ENCODE peak calls at places on chromosomes 6 and 20, in seven cellular contexts. One of them, this sample, is unnamed. For H3K9me3, the result is how much of the 10 kb centered on the place peaks cover.

GRCh38 chr6:14458669-14459266 is 341.2 kb downstream of the CD83 start:
- DNase-seq in breast epithelium: no peak
- DNase-seq in fibroblast of lung: peak
- DNase-seq in CD8-positive, alpha-beta memory T cell: no peak
- DNase-seq in heart right ventricle: no peak
- DNase-seq in CD4-positive, alpha-beta T cell: no peak
- DNase-seq in kidney: no peak
- DNase-seq in this sample: no peak

GRCh38 chr6:36839819-36840379 is 655 bp upstream of the CPNE5 start:
- DNase-seq in breast epithelium: no peak
- DNase-seq in fibroblast of lung: peak
- DNase-seq in CD8-positive, alpha-beta memory T cell: peak
- DNase-seq in heart right ventricle: peak
- DNase-seq in CD4-positive, alpha-beta T cell: no peak
- DNase-seq in kidney: no peak
- DNase-seq in this sample: peak

GRCh38 chr20:58012731-58013510 is 215.5 kb downstream of the ANKRD60 start:
- DNase-seq in breast epithelium: no peak
- DNase-seq in fibroblast of lung: no peak
- DNase-seq in CD8-positive, alpha-beta memory T cell: no peak
- DNase-seq in heart right ventricle: no peak
- DNase-seq in CD4-positive, alpha-beta T cell: no peak
- DNase-seq in kidney: no peak
- DNase-seq in this sample: no peak

GRCh38 chr6:138803914-138804313 is 8.0 kb downstream of the ECT2L start:
- DNase-seq in breast epithelium: no peak
- DNase-seq in fibroblast of lung: peak
- DNase-seq in CD8-positive, alpha-beta memory T cell: no peak
- DNase-seq in heart right ventricle: no peak
- DNase-seq in CD4-positive, alpha-beta T cell: no peak
- DNase-seq in kidney: no peak
- DNase-seq in this sample: no peak

GRCh38 chr20:20457392-20458126 is 89.7 kb downstream of the INSM1 start:
- DNase-seq in breast epithelium: no peak
- DNase-seq in fibroblast of lung: peak
- DNase-seq in CD8-positive, alpha-beta memory T cell: no peak
- DNase-seq in heart right ventricle: no peak
- DNase-seq in CD4-positive, alpha-beta T cell: no peak
- DNase-seq in kidney: no peak
- DNase-seq in this sample: no peak

GRCh38 chr6:4350571-4351505 is 215.5 kb upstream of the ECI2 start:
- DNase-seq in breast epithelium: no peak
- DNase-seq in fibroblast of lung: peak
- DNase-seq in CD8-positive, alpha-beta memory T cell: no peak
- DNase-seq in heart right ventricle: peak
- DNase-seq in CD4-positive, alpha-beta T cell: no peak
- DNase-seq in kidney: no peak
- DNase-seq in this sample: no peak

GRCh38 chr6:40894962-40895799 is 143.8 kb downstream of the UNC5CL start:
- DNase-seq in breast epithelium: peak
- DNase-seq in fibroblast of lung: peak
- DNase-seq in CD8-positive, alpha-beta memory T cell: no peak
- DNase-seq in heart right ventricle: peak
- DNase-seq in CD4-positive, alpha-beta T cell: no peak
- DNase-seq in kidney: peak
- DNase-seq in this sample: peak

GRCh38 chr6:26122402-26122792 is 35.2 kb downstream of the HFE start:
- DNase-seq in breast epithelium: no peak
- DNase-seq in fibroblast of lung: no peak
- DNase-seq in CD8-positive, alpha-beta memory T cell: no peak
- DNase-seq in heart right ventricle: no peak
- DNase-seq in CD4-positive, alpha-beta T cell: no peak
- DNase-seq in kidney: no peak
- DNase-seq in this sample: no peak

GRCh38 chr20:19620471-19620870 is 137.6 kb upstream of the RIN2 start:
- DNase-seq in breast epithelium: no peak
- DNase-seq in fibroblast of lung: no peak
- DNase-seq in CD8-positive, alpha-beta memory T cell: no peak
- DNase-seq in heart right ventricle: no peak
- DNase-seq in CD4-positive, alpha-beta T cell: no peak
- DNase-seq in kidney: no peak
- DNase-seq in this sample: no peak

GRCh38 chr20:59141818-59142581 is 21.6 kb upstream of the ZNF831 start:
- DNase-seq in breast epithelium: no peak
- DNase-seq in fibroblast of lung: no peak
- DNase-seq in CD8-positive, alpha-beta memory T cell: no peak
- DNase-seq in heart right ventricle: no peak
- DNase-seq in CD4-positive, alpha-beta T cell: no peak
- DNase-seq in kidney: no peak
- DNase-seq in this sample: no peak
- H3K9me3 ChIP-seq in breast epithelium: under half
- H3K9me3 ChIP-seq in fibroblast of lung: under half
- H3K9me3 ChIP-seq in CD8-positive, alpha-beta memory T cell: under half
- H3K9me3 ChIP-seq in heart right ventricle: under half
- H3K9me3 ChIP-seq in CD4-positive, alpha-beta T cell: under half
- H3K9me3 ChIP-seq in kidney: under half
- H3K9me3 ChIP-seq in this sample: under half

GRCh38 chr20:56003111-56003800 is 2.1 kb downstream of the CBLN4 start:
- DNase-seq in breast epithelium: no peak
- DNase-seq in fibroblast of lung: no peak
- DNase-seq in CD8-positive, alpha-beta memory T cell: no peak
- DNase-seq in heart right ventricle: no peak
- DNase-seq in CD4-positive, alpha-beta T cell: no peak
- DNase-seq in kidney: no peak
- DNase-seq in this sample: no peak
- H3K9me3 ChIP-seq in breast epithelium: under half
- H3K9me3 ChIP-seq in fibroblast of lung: under half
- H3K9me3 ChIP-seq in CD8-positive, alpha-beta memory T cell: under half
- H3K9me3 ChIP-seq in heart right ventricle: under half
- H3K9me3 ChIP-seq in CD4-positive, alpha-beta T cell: under half
- H3K9me3 ChIP-seq in kidney: under half
- H3K9me3 ChIP-seq in this sample: under half

GRCh38 chr6:344816-345340 is 46.7 kb upstream of the IRF4 start:
- DNase-seq in breast epithelium: no peak
- DNase-seq in fibroblast of lung: no peak
- DNase-seq in CD8-positive, alpha-beta memory T cell: no peak
- DNase-seq in heart right ventricle: no peak
- DNase-seq in CD4-positive, alpha-beta T cell: no peak
- DNase-seq in kidney: peak
- DNase-seq in this sample: no peak
- H3K9me3 ChIP-seq in breast epithelium: under half
- H3K9me3 ChIP-seq in fibroblast of lung: under half
- H3K9me3 ChIP-seq in CD8-positive, alpha-beta memory T cell: under half
- H3K9me3 ChIP-seq in heart right ventricle: under half
- H3K9me3 ChIP-seq in CD4-positive, alpha-beta T cell: under half
- H3K9me3 ChIP-seq in kidney: under half
- H3K9me3 ChIP-seq in this sample: under half

DNA sequence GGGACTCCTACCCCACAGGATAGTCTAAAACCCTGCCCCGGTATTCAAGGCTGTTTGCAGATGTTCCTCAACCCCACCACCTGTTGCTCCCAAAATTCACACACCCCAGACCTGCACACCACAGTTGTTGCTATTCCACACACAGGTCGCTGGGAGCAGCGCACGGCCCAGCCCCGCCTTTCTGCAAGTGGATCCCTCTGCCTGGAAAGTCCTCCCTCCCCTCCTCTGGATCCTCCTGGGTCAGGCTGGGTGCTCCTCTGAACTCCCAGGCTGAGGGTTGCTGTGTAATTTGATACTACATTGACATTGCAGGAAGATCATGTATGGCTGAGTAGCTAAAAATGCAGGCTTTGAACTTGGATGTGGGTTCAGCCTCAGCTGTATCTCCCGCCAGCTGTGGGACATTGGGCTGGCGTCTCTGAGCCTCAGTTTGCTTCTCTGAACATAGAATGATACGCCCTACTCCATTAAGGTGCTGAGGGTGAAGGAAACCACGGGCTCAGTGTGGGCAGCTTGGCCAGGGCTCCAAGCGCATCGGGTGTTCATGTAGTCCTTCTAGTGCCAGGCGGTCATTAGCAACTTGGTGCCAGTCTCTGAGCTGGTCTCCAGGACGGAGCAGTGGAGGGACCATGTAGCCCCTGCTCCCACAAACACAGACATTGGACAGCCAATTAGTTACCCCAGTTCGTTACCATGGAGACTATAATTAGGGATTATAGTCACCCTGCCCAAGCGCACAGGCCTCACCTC is 13.9 kb upstream of the CCN5 start:
- DNase-seq in breast epithelium: no peak
- DNase-seq in fibroblast of lung: peak
- DNase-seq in CD8-positive, alpha-beta memory T cell: no peak
- DNase-seq in heart right ventricle: no peak
- DNase-seq in CD4-positive, alpha-beta T cell: no peak
- DNase-seq in kidney: peak
- DNase-seq in this sample: no peak
- H3K9me3 ChIP-seq in breast epithelium: under half
- H3K9me3 ChIP-seq in fibroblast of lung: under half
- H3K9me3 ChIP-seq in CD8-positive, alpha-beta memory T cell: under half
- H3K9me3 ChIP-seq in heart right ventricle: under half
- H3K9me3 ChIP-seq in CD4-positive, alpha-beta T cell: under half
- H3K9me3 ChIP-seq in kidney: under half
- H3K9me3 ChIP-seq in this sample: under half

GRCh38 chr20:64766-65322 is 22.6 kb upstream of the DEFB125 start:
- DNase-seq in breast epithelium: no peak
- DNase-seq in fibroblast of lung: no peak
- DNase-seq in CD8-positive, alpha-beta memory T cell: no peak
- DNase-seq in heart right ventricle: no peak
- DNase-seq in CD4-positive, alpha-beta T cell: no peak
- DNase-seq in kidney: no peak
- DNase-seq in this sample: no peak
- H3K9me3 ChIP-seq in breast epithelium: under half
- H3K9me3 ChIP-seq in fibroblast of lung: under half
- H3K9me3 ChIP-seq in CD8-positive, alpha-beta memory T cell: under half
- H3K9me3 ChIP-seq in heart right ventricle: under half
- H3K9me3 ChIP-seq in CD4-positive, alpha-beta T cell: under half
- H3K9me3 ChIP-seq in kidney: under half
- H3K9me3 ChIP-seq in this sample: under half

GRCh38 chr6:141050470-141050869 is 1082.3 kb upstream of the GJE1 start:
- DNase-seq in breast epithelium: no peak
- DNase-seq in fibroblast of lung: no peak
- DNase-seq in CD8-positive, alpha-beta memory T cell: no peak
- DNase-seq in heart right ventricle: no peak
- DNase-seq in CD4-positive, alpha-beta T cell: no peak
- DNase-seq in kidney: no peak
- DNase-seq in this sample: no peak
- H3K9me3 ChIP-seq in breast epithelium: under half
- H3K9me3 ChIP-seq in fibroblast of lung: under half
- H3K9me3 ChIP-seq in CD8-positive, alpha-beta memory T cell: under half
- H3K9me3 ChIP-seq in heart right ventricle: under half
- H3K9me3 ChIP-seq in CD4-positive, alpha-beta T cell: under half
- H3K9me3 ChIP-seq in kidney: under half
- H3K9me3 ChIP-seq in this sample: under half

This sample was measured in left lung.